ENCODE peak calls at places on chromosomes 16 and 17, in five cellular contexts. One of them, this sample, is unnamed.

GRCh38 chr16:65666132-65666869 is 544.4 kb upstream of the CDH11 start:
- DNase-seq in ovary: peak
- DNase-seq in fibroblast of the aortic adventitia: no peak
- DNase-seq in cardiac fibroblast: no peak
- DNase-seq in A549: no peak
- DNase-seq in this sample: peak

GRCh38 chr17:9899280-9900018 is 5.6 kb downstream of the RCVRN start:
- DNase-seq in cardiac fibroblast: no peak
- DNase-seq in ovary: peak
- DNase-seq in fibroblast of the aortic adventitia: no peak
- DNase-seq in A549: no peak
- DNase-seq in this sample: no peak

GRCh38 chr17:21352981-21353265 is 23.2 kb upstream of the KCNJ12 start:
- DNase-seq in cardiac fibroblast: no peak
- DNase-seq in ovary: peak
- DNase-seq in fibroblast of the aortic adventitia: no peak
- DNase-seq in A549: no peak
- DNase-seq in this sample: no peak

GRCh38 chr16:10312784-10313724 is 72.8 kb upstream of the ATF7IP2 start:
- DNase-seq in A549: no peak
- DNase-seq in ovary: no peak
- DNase-seq in fibroblast of the aortic adventitia: no peak
- DNase-seq in cardiac fibroblast: no peak
- DNase-seq in this sample: no peak

GRCh38 chr17:31744541-31744951 is 114.5 kb downstream of the COPRS start:
- DNase-seq in A549: no peak
- DNase-seq in cardiac fibroblast: no peak
- DNase-seq in ovary: no peak
- DNase-seq in fibroblast of the aortic adventitia: peak
- DNase-seq in this sample: no peak

GRCh38 chr17:42284566-42284965 is 3.7 kb upstream of the STAT5A start:
- DNase-seq in A549: no peak
- DNase-seq in cardiac fibroblast: no peak
- DNase-seq in ovary: peak
- DNase-seq in fibroblast of the aortic adventitia: no peak
- DNase-seq in this sample: no peak

GRCh38 chr17:77352996-77353395 is 212.2 kb downstream of the SEC14L1 start:
- DNase-seq in cardiac fibroblast: no peak
- DNase-seq in A549: no peak
- DNase-seq in fibroblast of the aortic adventitia: no peak
- DNase-seq in ovary: no peak
- DNase-seq in this sample: no peak

GRCh38 chr17:35160354-35161201 is 13.0 kb downstream of the UNC45B start:
- DNase-seq in cardiac fibroblast: no peak
- DNase-seq in A549: no peak
- DNase-seq in fibroblast of the aortic adventitia: no peak
- DNase-seq in ovary: no peak
- DNase-seq in this sample: no peak

GRCh38 chr17:40014375-40014980 is 762 bp upstream of the CSF3 start:
- DNase-seq in fibroblast of the aortic adventitia: no peak
- DNase-seq in cardiac fibroblast: peak
- DNase-seq in A549: no peak
- DNase-seq in ovary: peak
- DNase-seq in this sample: no peak

GRCh38 chr17:6862122-6862521 is 30.6 kb upstream of the TEKT1 start:
- DNase-seq in ovary: no peak
- DNase-seq in A549: no peak
- DNase-seq in fibroblast of the aortic adventitia: no peak
- DNase-seq in cardiac fibroblast: no peak
- DNase-seq in this sample: no peak

GRCh38 chr16:13427943-13428342 is 492.0 kb upstream of the ERCC4 start:
- DNase-seq in ovary: no peak
- DNase-seq in A549: no peak
- DNase-seq in cardiac fibroblast: no peak
- DNase-seq in fibroblast of the aortic adventitia: no peak
- DNase-seq in this sample: no peak

GRCh38 chr16:48526958-48527331 is 83.0 kb downstream of the N4BP1 start:
- DNase-seq in A549: no peak
- DNase-seq in fibroblast of the aortic adventitia: no peak
- DNase-seq in ovary: no peak
- DNase-seq in cardiac fibroblast: no peak
- DNase-seq in this sample: no peak

GRCh38 chr16:87945351-87946042 is 5.7 kb upstream of the BANP start:
- DNase-seq in fibroblast of the aortic adventitia: peak
- DNase-seq in ovary: peak
- DNase-seq in cardiac fibroblast: peak
- DNase-seq in A549: peak
- DNase-seq in this sample: peak

GRCh38 chr16:67910162-67910561 is 17.1 kb downstream of the PSKH1 start:
- DNase-seq in cardiac fibroblast: peak
- DNase-seq in fibroblast of the aortic adventitia: no peak
- DNase-seq in A549: no peak
- DNase-seq in ovary: no peak
- DNase-seq in this sample: peak

GRCh38 chr16:83420206-83420760 is 387.5 kb upstream of the HSBP1 start:
- DNase-seq in cardiac fibroblast: peak
- DNase-seq in A549: no peak
- DNase-seq in fibroblast of the aortic adventitia: peak
- DNase-seq in ovary: no peak
- DNase-seq in this sample: peak

GRCh38 chr17:57612202-57613071 is 132.7 kb downstream of the CCDC182 start:
- DNase-seq in cardiac fibroblast: no peak
- DNase-seq in A549: no peak
- DNase-seq in ovary: peak
- DNase-seq in fibroblast of the aortic adventitia: no peak
- DNase-seq in this sample: peak

GRCh38 chr17:30234954-30235353 is 543 bp downstream of the SLC6A4 start:
- DNase-seq in fibroblast of the aortic adventitia: no peak
- DNase-seq in cardiac fibroblast: no peak
- DNase-seq in A549: no peak
- DNase-seq in ovary: no peak
- DNase-seq in this sample: peak

GRCh38 chr17:1908699-1909309 is 79.0 kb downstream of the RPA1 start:
- DNase-seq in A549: peak
- DNase-seq in fibroblast of the aortic adventitia: peak
- DNase-seq in cardiac fibroblast: peak
- DNase-seq in ovary: peak
- DNase-seq in this sample: peak
- H3K4me3 ChIP-seq in A549: no peak
- H3K4me3 ChIP-seq in fibroblast of the aortic adventitia: peak
- H3K4me3 ChIP-seq in cardiac fibroblast: peak
- H3K4me3 ChIP-seq in ovary: no peak
- H3K4me3 ChIP-seq in this sample: no peak

GRCh38 chr16:74304835-74305176 is 8.2 kb downstream of the PSMD7 start:
- DNase-seq in A549: no peak
- DNase-seq in ovary: no peak
- DNase-seq in fibroblast of the aortic adventitia: no peak
- DNase-seq in cardiac fibroblast: no peak
- DNase-seq in this sample: no peak
- TF ChIP-seq CTCF in A549: no peak
- TF ChIP-seq CTCF in ovary: no peak
- TF ChIP-seq CTCF in fibroblast of the aortic adventitia: no peak
- TF ChIP-seq CTCF in cardiac fibroblast: no peak
- TF ChIP-seq CTCF in this sample: no peak

GRCh38 chr17:59427996-59428395 is 96.5 kb downstream of the YPEL2 start:
- DNase-seq in fibroblast of the aortic adventitia: peak
- DNase-seq in ovary: no peak
- DNase-seq in A549: no peak
- DNase-seq in cardiac fibroblast: peak
- DNase-seq in this sample: peak

GRCh38 chr17:59424331-59424730 is 92.9 kb downstream of the YPEL2 start:
- DNase-seq in A549: no peak
- DNase-seq in fibroblast of the aortic adventitia: peak
- DNase-seq in ovary: no peak
- DNase-seq in cardiac fibroblast: no peak
- DNase-seq in this sample: no peak

GRCh38 chr17:59427425-59427921 is 96.0 kb downstream of the YPEL2 start:
- DNase-seq in A549: peak
- DNase-seq in cardiac fibroblast: peak
- DNase-seq in fibroblast of the aortic adventitia: peak
- DNase-seq in ovary: no peak
- DNase-seq in this sample: peak

GRCh38 chr17:59425085-59425901 is 93.8 kb downstream of the YPEL2 start:
- DNase-seq in A549: no peak
- DNase-seq in fibroblast of the aortic adventitia: peak
- DNase-seq in cardiac fibroblast: peak
- DNase-seq in ovary: peak
- DNase-seq in this sample: no peak

GRCh38 chr17:59426031-59426430 is 94.6 kb downstream of the YPEL2 start:
- DNase-seq in A549: no peak
- DNase-seq in ovary: no peak
- DNase-seq in fibroblast of the aortic adventitia: no peak
- DNase-seq in cardiac fibroblast: peak
- DNase-seq in this sample: no peak
- H3K4me3 ChIP-seq in A549: no peak
- H3K4me3 ChIP-seq in ovary: no peak
- H3K4me3 ChIP-seq in fibroblast of the aortic adventitia: no peak
- H3K4me3 ChIP-seq in cardiac fibroblast: no peak
- H3K4me3 ChIP-seq in this sample: no peak

GRCh38 chr16:1338119-1338730 is 4.8 kb downstream of the BAIAP3 start:
- DNase-seq in A549: peak
- DNase-seq in cardiac fibroblast: no peak
- DNase-seq in fibroblast of the aortic adventitia: no peak
- DNase-seq in ovary: no peak
- DNase-seq in this sample: peak
- TF ChIP-seq CTCF in A549: peak
- TF ChIP-seq CTCF in cardiac fibroblast: peak
- TF ChIP-seq CTCF in fibroblast of the aortic adventitia: peak
- TF ChIP-seq CTCF in ovary: no peak
- TF ChIP-seq CTCF in this sample: peak

DNA sequence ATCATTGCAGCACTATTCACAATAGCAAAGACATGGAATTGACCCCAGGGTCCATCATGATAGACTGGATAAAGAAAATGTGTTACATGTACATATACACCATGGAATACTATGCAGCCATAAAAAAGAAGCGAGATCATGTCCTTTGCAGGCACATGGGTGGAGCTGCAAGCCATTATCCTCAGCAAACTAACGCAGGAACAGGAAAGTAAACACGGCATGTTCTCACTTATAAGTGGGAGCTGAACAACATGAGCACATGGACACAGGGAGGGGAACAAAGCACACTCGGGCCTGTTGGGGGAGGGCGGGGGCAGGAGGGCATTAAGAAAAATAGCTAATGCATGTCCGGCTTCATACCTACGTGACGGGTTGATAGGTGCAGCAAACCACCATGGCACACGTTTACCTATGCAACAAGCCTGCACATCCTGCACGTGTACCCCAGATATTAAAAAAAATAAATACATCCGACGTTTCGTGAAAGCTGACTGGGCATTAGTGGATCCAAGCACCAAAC is 28.9 kb downstream of the ZNF778 start:
- DNase-seq in A549: no peak
- DNase-seq in fibroblast of the aortic adventitia: no peak
- DNase-seq in ovary: no peak
- DNase-seq in cardiac fibroblast: no peak
- DNase-seq in this sample: no peak
- H3K4me3 ChIP-seq in A549: peak
- H3K4me3 ChIP-seq in fibroblast of the aortic adventitia: peak
- H3K4me3 ChIP-seq in ovary: peak
- H3K4me3 ChIP-seq in cardiac fibroblast: peak
- H3K4me3 ChIP-seq in this sample: peak